ENCODE peak calls at places on chromosomes 5 and 9, in eight cellular contexts. One of them, this sample, is unnamed.

GRCh38 chr9:5621327-5621726 is 7.6 kb upstream of the RIC1 start:
- DNase-seq in cardiac fibroblast: peak; percentile 90
- DNase-seq in stimulated activated naive CD4-positive, alpha-beta T cell: no peak
- DNase-seq in BJ: peak; percentile 49
- DNase-seq in Jurkat, Clone E6-1: no peak
- DNase-seq in activated T-cell treated with anti-CD3 and anti-CD28 coated beads for 48 hours: no peak
- DNase-seq in activated CD8-positive, alpha-beta memory T cell treated with anti-CD3 and anti-CD28 coated beads for 4 hours: no peak
- DNase-seq in activated CD4-positive, alpha-beta T cell treated with anti-CD3 and anti-CD28 coated beads for 4 hours: no peak
- DNase-seq in this sample: no peak

GRCh38 chr5:107337281-107337680 is 333.5 kb downstream of the EFNA5 start:
- DNase-seq in activated T-cell treated with anti-CD3 and anti-CD28 coated beads for 48 hours: no peak
- DNase-seq in activated CD8-positive, alpha-beta memory T cell treated with anti-CD3 and anti-CD28 coated beads for 4 hours: no peak
- DNase-seq in activated CD4-positive, alpha-beta T cell treated with anti-CD3 and anti-CD28 coated beads for 4 hours: no peak
- DNase-seq in Jurkat, Clone E6-1: no peak
- DNase-seq in cardiac fibroblast: peak; percentile 11
- DNase-seq in BJ: no peak
- DNase-seq in stimulated activated naive CD4-positive, alpha-beta T cell: no peak
- DNase-seq in this sample: no peak

GRCh38 chr5:132385321-132386105 is 16.0 kb downstream of the SLC22A5 start:
- DNase-seq in activated T-cell treated with anti-CD3 and anti-CD28 coated beads for 48 hours: peak; percentile 40
- DNase-seq in activated CD8-positive, alpha-beta memory T cell treated with anti-CD3 and anti-CD28 coated beads for 4 hours: peak; percentile 23
- DNase-seq in Jurkat, Clone E6-1: peak; percentile 68
- DNase-seq in BJ: no peak
- DNase-seq in activated CD4-positive, alpha-beta T cell treated with anti-CD3 and anti-CD28 coated beads for 4 hours: peak; percentile 58
- DNase-seq in stimulated activated naive CD4-positive, alpha-beta T cell: peak; percentile 54
- DNase-seq in cardiac fibroblast: peak; percentile 77
- DNase-seq in this sample: peak; percentile 58

GRCh38 chr5:72438141-72438540 is 69.1 kb downstream of the ZNF366 start:
- DNase-seq in activated CD4-positive, alpha-beta T cell treated with anti-CD3 and anti-CD28 coated beads for 4 hours: no peak
- DNase-seq in stimulated activated naive CD4-positive, alpha-beta T cell: no peak
- DNase-seq in activated CD8-positive, alpha-beta memory T cell treated with anti-CD3 and anti-CD28 coated beads for 4 hours: no peak
- DNase-seq in activated T-cell treated with anti-CD3 and anti-CD28 coated beads for 48 hours: no peak
- DNase-seq in BJ: no peak
- DNase-seq in cardiac fibroblast: no peak
- DNase-seq in Jurkat, Clone E6-1: no peak
- DNase-seq in this sample: no peak

GRCh38 chr9:98341157-98342102 is 86.0 kb upstream of the TBC1D2 start:
- DNase-seq in activated T-cell treated with anti-CD3 and anti-CD28 coated beads for 48 hours: no peak
- DNase-seq in activated CD4-positive, alpha-beta T cell treated with anti-CD3 and anti-CD28 coated beads for 4 hours: no peak
- DNase-seq in Jurkat, Clone E6-1: no peak
- DNase-seq in cardiac fibroblast: no peak
- DNase-seq in activated CD8-positive, alpha-beta memory T cell treated with anti-CD3 and anti-CD28 coated beads for 4 hours: no peak
- DNase-seq in stimulated activated naive CD4-positive, alpha-beta T cell: no peak
- DNase-seq in BJ: no peak
- DNase-seq in this sample: no peak

GRCh38 chr9:121222524-121223171 is 21.0 kb upstream of the RAB14 start:
- DNase-seq in activated CD8-positive, alpha-beta memory T cell treated with anti-CD3 and anti-CD28 coated beads for 4 hours: no peak
- DNase-seq in BJ: no peak
- DNase-seq in Jurkat, Clone E6-1: peak; percentile 30
- DNase-seq in activated CD4-positive, alpha-beta T cell treated with anti-CD3 and anti-CD28 coated beads for 4 hours: no peak
- DNase-seq in stimulated activated naive CD4-positive, alpha-beta T cell: no peak
- DNase-seq in activated T-cell treated with anti-CD3 and anti-CD28 coated beads for 48 hours: no peak
- DNase-seq in cardiac fibroblast: peak; percentile 77
- DNase-seq in this sample: no peak

GRCh38 chr5:76818844-76819831 is at the start of gene F2RL1:
- DNase-seq in stimulated activated naive CD4-positive, alpha-beta T cell: peak; percentile 50
- DNase-seq in activated CD4-positive, alpha-beta T cell treated with anti-CD3 and anti-CD28 coated beads for 4 hours: peak; percentile 53
- DNase-seq in BJ: no peak
- DNase-seq in cardiac fibroblast: peak; percentile 87
- DNase-seq in activated T-cell treated with anti-CD3 and anti-CD28 coated beads for 48 hours: peak; percentile 33
- DNase-seq in Jurkat, Clone E6-1: peak; percentile 10
- DNase-seq in activated CD8-positive, alpha-beta memory T cell treated with anti-CD3 and anti-CD28 coated beads for 4 hours: no peak
- DNase-seq in this sample: no peak

GRCh38 chr9:37990404-37991015 is 78.5 kb downstream of the SHB start:
- DNase-seq in Jurkat, Clone E6-1: no peak
- DNase-seq in cardiac fibroblast: no peak
- DNase-seq in activated T-cell treated with anti-CD3 and anti-CD28 coated beads for 48 hours: no peak
- DNase-seq in activated CD4-positive, alpha-beta T cell treated with anti-CD3 and anti-CD28 coated beads for 4 hours: no peak
- DNase-seq in stimulated activated naive CD4-positive, alpha-beta T cell: no peak
- DNase-seq in activated CD8-positive, alpha-beta memory T cell treated with anti-CD3 and anti-CD28 coated beads for 4 hours: no peak
- DNase-seq in BJ: no peak
- DNase-seq in this sample: no peak

GRCh38 chr9:13554626-13555025 is 275.1 kb upstream of the MPDZ start:
- DNase-seq in activated CD4-positive, alpha-beta T cell treated with anti-CD3 and anti-CD28 coated beads for 4 hours: no peak
- DNase-seq in cardiac fibroblast: no peak
- DNase-seq in Jurkat, Clone E6-1: no peak
- DNase-seq in stimulated activated naive CD4-positive, alpha-beta T cell: no peak
- DNase-seq in BJ: no peak
- DNase-seq in activated CD8-positive, alpha-beta memory T cell treated with anti-CD3 and anti-CD28 coated beads for 4 hours: no peak
- DNase-seq in activated T-cell treated with anti-CD3 and anti-CD28 coated beads for 48 hours: no peak
- DNase-seq in this sample: no peak

GRCh38 chr9:120538339-120538738 is 41.6 kb downstream of the CDK5RAP2 start:
- DNase-seq in cardiac fibroblast: peak; percentile 44
- DNase-seq in Jurkat, Clone E6-1: no peak
- DNase-seq in activated CD4-positive, alpha-beta T cell treated with anti-CD3 and anti-CD28 coated beads for 4 hours: no peak
- DNase-seq in stimulated activated naive CD4-positive, alpha-beta T cell: no peak
- DNase-seq in BJ: no peak
- DNase-seq in activated CD8-positive, alpha-beta memory T cell treated with anti-CD3 and anti-CD28 coated beads for 4 hours: no peak
- DNase-seq in activated T-cell treated with anti-CD3 and anti-CD28 coated beads for 48 hours: no peak
- DNase-seq in this sample: no peak

GRCh38 chr5:321233-321725 is at the start of gene AHRR:
- DNase-seq in activated CD4-positive, alpha-beta T cell treated with anti-CD3 and anti-CD28 coated beads for 4 hours: peak; percentile 29
- DNase-seq in stimulated activated naive CD4-positive, alpha-beta T cell: no peak
- DNase-seq in activated CD8-positive, alpha-beta memory T cell treated with anti-CD3 and anti-CD28 coated beads for 4 hours: no peak
- DNase-seq in cardiac fibroblast: peak; percentile 59
- DNase-seq in activated T-cell treated with anti-CD3 and anti-CD28 coated beads for 48 hours: peak; percentile 69
- DNase-seq in Jurkat, Clone E6-1: no peak
- DNase-seq in BJ: no peak
- DNase-seq in this sample: no peak

GRCh38 chr9:105503873-105504272 is 54.1 kb upstream of the FKTN start:
- DNase-seq in Jurkat, Clone E6-1: peak; percentile 21
- DNase-seq in stimulated activated naive CD4-positive, alpha-beta T cell: no peak
- DNase-seq in cardiac fibroblast: peak; percentile 34
- DNase-seq in activated T-cell treated with anti-CD3 and anti-CD28 coated beads for 48 hours: no peak
- DNase-seq in activated CD4-positive, alpha-beta T cell treated with anti-CD3 and anti-CD28 coated beads for 4 hours: no peak
- DNase-seq in activated CD8-positive, alpha-beta memory T cell treated with anti-CD3 and anti-CD28 coated beads for 4 hours: no peak
- DNase-seq in BJ: no peak
- DNase-seq in this sample: no peak

GRCh38 chr9:108815156-108815555 is 40.6 kb downstream of the ACTL7B start:
- DNase-seq in activated T-cell treated with anti-CD3 and anti-CD28 coated beads for 48 hours: no peak
- DNase-seq in Jurkat, Clone E6-1: no peak
- DNase-seq in BJ: no peak
- DNase-seq in stimulated activated naive CD4-positive, alpha-beta T cell: no peak
- DNase-seq in activated CD4-positive, alpha-beta T cell treated with anti-CD3 and anti-CD28 coated beads for 4 hours: no peak
- DNase-seq in cardiac fibroblast: no peak
- DNase-seq in activated CD8-positive, alpha-beta memory T cell treated with anti-CD3 and anti-CD28 coated beads for 4 hours: no peak
- DNase-seq in this sample: no peak

GRCh38 chr5:78717674-78718073 is 69.1 kb upstream of the LHFPL2 start:
- DNase-seq in cardiac fibroblast: peak; percentile 23
- DNase-seq in activated CD4-positive, alpha-beta T cell treated with anti-CD3 and anti-CD28 coated beads for 4 hours: no peak
- DNase-seq in BJ: no peak
- DNase-seq in stimulated activated naive CD4-positive, alpha-beta T cell: no peak
- DNase-seq in activated T-cell treated with anti-CD3 and anti-CD28 coated beads for 48 hours: no peak
- DNase-seq in Jurkat, Clone E6-1: no peak
- DNase-seq in activated CD8-positive, alpha-beta memory T cell treated with anti-CD3 and anti-CD28 coated beads for 4 hours: no peak
- DNase-seq in this sample: no peak